ENCODE peak calls at places on chromosomes 1 and 21, in ten cellular contexts. O is H54, K is uterus, D is HCT116, S is A549, T is upper lobe of left lung, W is ovary, Q is body of pancreas, H is right lobe of liver, Y is Peyer's patch. X is an unnamed sample.
A peak's percentile ranks its signal among the peaks of the same experiment; 100 is the strongest.

GRCh38 chr21:42456457-42456856 is 39.6 kb downstream of the RSPH1 start:
- DNase-seq in O (no peak), T (no peak), Y (peak; percentile 82), S (no peak), Q (no peak), H (no peak), D (no peak), W (no peak), K (no peak), X (no peak)

GRCh38 chr1:204623365-204623893 is 62.1 kb downstream of the LRRN2 start:
- DNase-seq in D (peak; percentile 26), S (peak; percentile 36), H (no peak), W (peak; percentile 70), Y (peak; percentile 77), K (no peak), Q (peak; percentile 43), O (peak; percentile 73), T (no peak), X (peak; percentile 45)

GRCh38 chr1:106536741-106537140 is 519.7 kb upstream of the PRMT6 start:
- DNase-seq in H (no peak), W (no peak), Q (no peak), Y (no peak), T (no peak), D (no peak), O (no peak), K (no peak), S (no peak), X (no peak)

GRCh38 chr1:93448983-93449805 is 1.3 kb downstream of the FNBP1L start:
- DNase-seq in D (no peak), S (peak; percentile 21), Y (peak; percentile 76), Q (peak; percentile 48), O (no peak), K (no peak), W (peak; percentile 27), T (peak; percentile 67), H (no peak), X (peak; percentile 5)

GRCh38 chr1:25099343-25099951 is 132.9 kb downstream of the SYF2 start:
- DNase-seq in T (peak; percentile 24), W (no peak), H (no peak), Y (peak; percentile 63), O (no peak), S (no peak), D (no peak), Q (no peak), K (no peak), X (no peak)

GRCh38 chr21:39972976-39973375 is 105.7 kb downstream of the PCP4 start:
- DNase-seq in Y (no peak), S (no peak), W (no peak), O (no peak), H (no peak), K (no peak), Q (no peak), D (no peak), T (no peak), X (no peak)

GRCh38 chr1:244239261-244239770 is 188.2 kb downstream of the ZBTB18 start:
- DNase-seq in T (no peak), Y (no peak), O (no peak), Q (no peak), S (no peak), W (no peak), D (no peak), K (no peak), H (no peak), X (no peak)

GRCh38 chr1:8395433-8395866 is 77.5 kb downstream of the SLC45A1 start:
- DNase-seq in T (no peak), W (no peak), K (no peak), S (no peak), O (no peak), Q (no peak), Y (no peak), D (no peak), H (no peak), X (no peak)

GRCh38 chr1:41678141-41678878 is 193.8 kb upstream of the EDN2 start:
- DNase-seq in K (no peak), O (no peak), D (no peak), Y (peak; percentile 52), H (no peak), Q (peak; percentile 35), T (no peak), S (no peak), W (no peak), X (no peak)

GRCh38 chr21:42010507-42011493 is 640 bp upstream of the ZBTB21 start:
- DNase-seq in Y (peak; percentile 60), O (peak; percentile 56), D (no peak), H (peak; percentile 84), S (peak; percentile 7), W (peak; percentile 54), K (no peak), T (peak; percentile 37), Q (peak; percentile 34), X (peak; percentile 64)

GRCh38 chr1:119003413-119004128 is 15.4 kb upstream of the TBX15 start:
- DNase-seq in D (no peak), W (no peak), T (no peak), S (no peak), Y (no peak), O (no peak), Q (no peak), H (no peak), K (no peak), X (no peak)

GRCh38 chr1:177914603-177915002 is 55.3 kb downstream of the SEC16B start:
- DNase-seq in W (no peak), D (no peak), Y (no peak), H (no peak), T (no peak), Q (no peak), S (no peak), K (no peak), O (no peak), X (no peak)

GRCh38 chr1:31750858-31751638 is 13.1 kb downstream of the ADGRB2 start:
- DNase-seq in Y (peak; percentile 65), H (no peak), D (no peak), Q (no peak), S (no peak), O (no peak), W (no peak), T (no peak), K (no peak), X (no peak)

GRCh38 chr1:16367258-16367967 is 371 bp downstream of the SZRD1 start:
- DNase-seq in W (peak; percentile 87), T (peak; percentile 86), Q (peak; percentile 77), Y (peak; percentile 92), S (peak; percentile 53), D (peak; percentile 65), K (peak; percentile 84), H (peak; percentile 89), O (peak; percentile 28), X (peak; percentile 94)
- TF ChIP-seq POLR2A in W (peak; percentile 95), T (no peak), Q (no peak), Y (peak; percentile 67), S (peak; percentile 32), D (peak; percentile 54), K (peak; percentile 50), H (peak; percentile 84), O (peak; percentile 8), X (peak; percentile 80)

DNA sequence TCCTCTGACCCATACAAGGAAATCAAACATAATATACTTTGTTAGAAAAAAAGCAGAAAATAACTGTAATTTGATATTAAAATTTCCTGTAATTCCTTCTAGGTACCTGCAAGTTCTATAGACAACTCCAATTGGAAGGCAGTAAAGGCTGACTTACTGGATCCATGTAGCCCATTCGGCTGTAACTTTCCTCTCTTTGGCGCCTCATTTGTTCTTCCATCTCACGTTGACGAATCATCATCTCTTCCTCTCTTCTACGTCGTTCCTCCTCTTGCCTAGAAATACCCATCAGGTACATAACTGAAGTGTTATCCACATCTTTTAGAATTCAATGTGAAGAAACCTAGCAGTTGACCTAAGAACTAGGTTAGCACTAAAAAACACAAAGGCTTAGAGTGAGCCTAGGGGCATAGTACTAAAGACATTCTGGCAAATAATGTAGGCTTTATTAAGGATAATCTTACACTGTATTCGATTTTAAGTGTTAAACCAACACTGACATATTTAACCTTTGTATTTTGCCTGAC is 5.1 kb downstream of the SFPQ start:
- DNase-seq in Q (no peak), S (no peak), O (no peak), K (no peak), Y (no peak), T (no peak), D (no peak), W (no peak), H (no peak), X (no peak)
- TF ChIP-seq POLR2A in Q (no peak), S (no peak), O (no peak), K (no peak), Y (no peak), T (no peak), D (no peak), W (no peak), H (no peak), X (no peak)

DNA sequence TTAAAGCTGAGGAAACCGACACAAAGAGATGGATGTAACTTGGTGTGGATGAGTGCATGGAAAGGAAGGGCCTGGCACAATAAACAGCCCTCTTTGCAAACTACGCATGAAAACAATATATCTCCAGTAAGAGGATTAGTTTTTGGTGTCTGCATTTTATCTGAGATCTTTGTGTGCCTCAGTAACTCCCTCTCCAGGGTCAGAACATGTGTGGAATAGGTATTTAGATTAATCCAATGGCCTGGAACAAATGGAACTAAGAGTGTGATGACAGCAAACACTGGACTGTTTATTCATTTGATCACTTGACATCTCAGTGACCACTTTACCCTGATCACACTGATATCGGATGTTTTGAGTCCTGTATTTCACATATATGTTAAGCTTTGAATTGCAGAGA is 45.3 kb downstream of the AKNAD1 start:
- DNase-seq in W (no peak), S (no peak), K (no peak), D (no peak), Y (no peak), H (no peak), T (no peak), O (no peak), Q (no peak), X (no peak)
- TF ChIP-seq POLR2A in W (no peak), S (no peak), K (no peak), D (no peak), Y (no peak), H (no peak), T (no peak), O (no peak), Q (no peak), X (no peak)

GRCh38 chr1:52551476-52552235 is 1.2 kb downstream of the TUT4 start:
- DNase-seq in T (no peak), D (no peak), Y (peak; percentile 64), Q (no peak), K (no peak), W (no peak), H (no peak), O (no peak), S (no peak), X (peak; percentile 57)

GRCh38 chr1:52550447-52550846 is 2.4 kb downstream of the TUT4 start:
- DNase-seq in T (no peak), O (no peak), D (no peak), Y (no peak), Q (no peak), H (peak; percentile 72), S (no peak), W (no peak), K (no peak), X (no peak)

GRCh38 chr1:52552505-52553371 is at the start of gene TUT4:
- DNase-seq in W (peak; percentile 87), D (peak; percentile 48), O (peak; percentile 45), K (peak; percentile 80), H (peak; percentile 84), T (peak; percentile 65), Q (peak; percentile 76), S (peak; percentile 24), Y (peak; percentile 84), X (peak; percentile 85)

GRCh38 chr1:52553372-52554266 is 727 bp upstream of the TUT4 start:
- DNase-seq in T (peak; percentile 87), D (peak; percentile 42), O (peak; percentile 75), W (peak; percentile 92), K (peak; percentile 87), H (peak; percentile 87), S (peak; percentile 48), Y (peak; percentile 94), Q (peak; percentile 78), X (peak; percentile 80)

GRCh38 chr1:52552236-52552504 is 722 bp downstream of the TUT4 start:
- DNase-seq in K (peak; percentile 53), S (peak; percentile 15), Y (peak; percentile 86), W (peak; percentile 62), Q (peak; percentile 35), O (no peak), D (no peak), H (peak; percentile 75), T (peak; percentile 49), X (peak; percentile 60)
- TF ChIP-seq POLR2A in K (peak; percentile 46), S (no peak), Y (no peak), W (no peak), Q (no peak), O (no peak), D (no peak), H (no peak), T (no peak), X (no peak)